ENCODE peak calls at places on chromosomes 12 and 14, in ten cellular contexts. V is H9; Q is ascending aorta; Z is tibial artery; K is neuronal stem cell; S is HepG2; U is fibroblast of lung; P is mesendoderm; D is psoas muscle; O is CD8-positive, alpha-beta memory T cell. A is an unnamed sample.
A peak's percentile ranks its signal among the peaks of the same experiment; 100 is the strongest.

GRCh38 chr14:32230181-32230580 is 27.1 kb upstream of the RNU6-8 start:
- DNase-seq in U (no peak), Z (no peak), P (no peak), K (no peak), D (no peak), S (no peak), V (no peak), O (no peak), Q (no peak), A (no peak)

GRCh38 chr14:61549425-61549824 is 145.9 kb upstream of the HIF1A start:
- DNase-seq in Z (no peak), K (no peak), V (no peak), Q (no peak), D (no peak), P (no peak), U (peak; percentile 63), O (no peak), S (no peak), A (no peak)

GRCh38 chr12:121799842-121800693 is 3.7 kb upstream of the SETD1B start:
- DNase-seq in D (peak; percentile 97), K (no peak), V (peak; percentile 84), Z (peak; percentile 94), S (peak; percentile 84), Q (peak; percentile 69), O (peak; percentile 61), P (peak; percentile 92), U (peak; percentile 93), A (peak; percentile 55)

GRCh38 chr14:72716471-72716870 is 177.4 kb downstream of the DPF3 start:
- DNase-seq in S (no peak), K (no peak), O (no peak), U (no peak), Q (no peak), Z (no peak), P (no peak), D (no peak), V (no peak), A (no peak)

GRCh38 chr14:72643317-72643801 is 250.5 kb downstream of the DPF3 start:
- DNase-seq in V (no peak), U (peak; percentile 96), D (peak; percentile 55), S (no peak), O (no peak), P (peak; percentile 72), Z (peak; percentile 35), Q (no peak), K (no peak), A (no peak)

GRCh38 chr12:19971396-19971802 is 396.9 kb upstream of the PDE3A start:
- DNase-seq in Q (no peak), V (peak; percentile 89), P (peak; percentile 93), S (peak; percentile 5), K (peak; percentile 18), O (no peak), Z (no peak), D (no peak), U (peak; percentile 20), A (no peak)

GRCh38 chr14:82420874-82421273 is 887.2 kb upstream of the SEL1L start:
- DNase-seq in Z (no peak), D (no peak), P (no peak), V (no peak), U (no peak), O (no peak), Q (no peak), S (no peak), K (no peak), A (no peak)

GRCh38 chr14:71852201-71852600 is 80.0 kb upstream of the RGS6 start:
- DNase-seq in O (no peak), P (peak; percentile 82), S (no peak), Q (no peak), V (no peak), D (no peak), U (no peak), Z (no peak), K (peak; percentile 3), A (no peak)

GRCh38 chr14:79051009-79051710 is 881.0 kb downstream of the NRXN3 start:
- DNase-seq in O (no peak), Q (no peak), V (no peak), K (no peak), Z (no peak), U (no peak), D (no peak), P (no peak), S (no peak), A (no peak)

GRCh38 chr12:98709022-98709421 is 63.9 kb downstream of the APAF1 start:
- DNase-seq in D (no peak), V (no peak), U (no peak), K (no peak), Q (no peak), Z (no peak), S (no peak), O (no peak), P (no peak), A (no peak)

GRCh38 chr14:99258341-99258781 is 13.6 kb downstream of the BCL11B start:
- DNase-seq in Z (no peak), P (no peak), U (no peak), V (no peak), D (no peak), S (no peak), K (no peak), Q (no peak), O (peak; percentile 21), A (no peak)

GRCh38 chr14:93981316-93981715 is 4.9 kb upstream of the ASB2 start:
- DNase-seq in Q (no peak), D (no peak), Z (no peak), V (no peak), K (no peak), P (no peak), S (no peak), U (no peak), O (no peak), A (no peak)

GRCh38 chr12:71183018-71183417 is 25.2 kb upstream of the TSPAN8 start:
- DNase-seq in P (no peak), S (no peak), U (peak; percentile 40), V (no peak), Z (peak; percentile 39), O (no peak), Q (no peak), D (no peak), K (no peak), A (no peak)

DNA sequence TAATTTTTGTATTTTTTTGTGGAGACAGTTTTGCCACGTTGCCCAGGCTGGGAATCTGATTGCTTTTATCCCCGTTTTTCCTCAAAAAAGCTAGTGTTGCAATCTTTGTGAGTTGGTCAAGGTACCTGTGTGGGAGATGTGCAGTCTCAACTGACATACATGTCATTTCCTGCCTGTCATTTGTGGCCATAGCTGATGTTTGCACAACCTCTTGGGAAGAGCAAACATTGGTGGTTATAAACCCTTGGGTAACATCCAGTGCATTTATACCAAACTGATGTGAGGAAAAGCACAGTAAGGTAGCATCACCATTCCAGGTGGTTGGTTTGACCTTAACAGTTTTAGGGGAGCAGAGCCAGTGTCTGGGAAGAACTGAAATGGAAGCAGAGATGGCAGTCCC is 54.7 kb downstream of the ATG14 start:
- DNase-seq in D (no peak), U (no peak), Q (no peak), P (no peak), S (peak; percentile 76), O (no peak), Z (no peak), V (no peak), K (no peak), A (no peak)
- H3K27ac ChIP-seq in D (no peak overlapping the region), U (no peak overlapping the region), Q (no peak overlapping the region), P (no peak overlapping the region), S (no peak overlapping the region), O (no peak overlapping the region), Z (no peak overlapping the region), V (no peak overlapping the region), K (no peak overlapping the region), A (no peak overlapping the region)

GRCh38 chr12:12796928-12797788 is 11.7 kb downstream of the APOLD1 start:
- DNase-seq in K (no peak), V (no peak), Q (no peak), D (no peak), S (no peak), O (no peak), P (no peak), Z (no peak), U (no peak), A (no peak)
- H3K4me1 ChIP-seq in K (peaks cover 13% of the 10 kb centered on the region), V (no peaks in the 10 kb centered on the region), Q (no peaks in the 10 kb centered on the region), D (peaks cover 4% of the 10 kb centered on the region), S (peaks cover 3% of the 10 kb centered on the region), O (no peaks in the 10 kb centered on the region), P (no peaks in the 10 kb centered on the region), Z (peaks cover 3% of the 10 kb centered on the region), U (peaks cover 3% of the 10 kb centered on the region), A (no peaks in the 10 kb centered on the region)

GRCh38 chr12:52658196-52658595 is 6.2 kb upstream of the KRT2 start:
- DNase-seq in O (no peak), Q (no peak), S (no peak), V (peak; percentile 14), D (no peak), Z (no peak), K (no peak), U (no peak), P (no peak), A (no peak)
- H3K27me3 ChIP-seq in O (no peaks in the 10 kb centered on the region), Q (no peaks in the 10 kb centered on the region), S (peaks cover 34% of the 10 kb centered on the region), V (no peaks in the 10 kb centered on the region), D (peaks cover 20% of the 10 kb centered on the region), Z (no peaks in the 10 kb centered on the region), K (peaks cover 8% of the 10 kb centered on the region), U (peaks cover 4% of the 10 kb centered on the region), P (no peaks in the 10 kb centered on the region), A (no peaks in the 10 kb centered on the region)

GRCh38 chr12:124465473-124465872 is 101.9 kb downstream of the NCOR2 start:
- DNase-seq in Z (no peak), S (no peak), D (no peak), P (no peak), U (no peak), O (no peak), V (no peak), K (no peak), Q (no peak), A (no peak)
- H3K27ac ChIP-seq in Z (no peak overlapping the region), S (no peak overlapping the region), D (peak overlapping the region; percentile 58), P (no peak overlapping the region), U (peak overlapping the region; percentile 29), O (peak overlapping the region; percentile 59), V (no peak overlapping the region), K (no peak overlapping the region), Q (no peak overlapping the region), A (peak overlapping the region; percentile 58)

GRCh38 chr14:24144451-24144850 is 2.0 kb downstream of the PSME2 start:
- DNase-seq in P (no peak), Z (no peak), U (no peak), Q (no peak), K (no peak), V (no peak), O (no peak), D (no peak), S (no peak), A (no peak)
- H3K4me1 ChIP-seq in P (peaks cover 10% of the 10 kb centered on the region), Z (peaks cover 46% of the 10 kb centered on the region), U (peaks cover 10% of the 10 kb centered on the region), Q (peaks cover 26% of the 10 kb centered on the region), K (peaks cover 19% of the 10 kb centered on the region), V (no peaks in the 10 kb centered on the region), O (peaks cover 51% of the 10 kb centered on the region), D (peaks cover 49% of the 10 kb centered on the region), S (peaks cover 63% of the 10 kb centered on the region), A (peaks cover 46% of the 10 kb centered on the region)

DNA sequence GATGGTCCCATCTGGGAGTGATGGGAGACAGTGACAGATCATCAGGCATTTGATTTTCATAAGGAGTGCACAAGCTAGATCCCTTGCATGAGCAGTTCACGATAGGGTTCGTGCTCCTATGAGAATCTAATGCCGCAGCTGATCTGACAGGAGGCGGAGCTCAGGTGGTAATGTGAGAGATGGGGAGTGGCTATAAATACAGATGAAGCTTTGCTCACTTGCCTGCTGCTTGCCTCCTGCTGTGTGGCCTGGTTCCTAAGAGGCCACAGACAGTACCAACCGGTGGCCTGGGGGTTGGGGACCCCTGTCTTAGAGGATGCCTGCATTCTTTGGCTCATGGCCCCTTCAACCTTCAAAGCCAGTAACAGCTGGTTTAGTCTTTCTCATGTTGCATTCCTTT is 130.3 kb downstream of the PTPN11 start:
- DNase-seq in K (no peak), V (no peak), P (no peak), Q (no peak), Z (no peak), S (no peak), U (no peak), O (no peak), D (no peak), A (no peak)
- H3K27me3 ChIP-seq in K (no peaks in the 10 kb centered on the region), V (no peaks in the 10 kb centered on the region), P (no peaks in the 10 kb centered on the region), Q (no peaks in the 10 kb centered on the region), Z (no peaks in the 10 kb centered on the region), S (peaks cover 2% of the 10 kb centered on the region), U (no peaks in the 10 kb centered on the region), O (no peaks in the 10 kb centered on the region), D (peaks cover 3% of the 10 kb centered on the region), A (no peaks in the 10 kb centered on the region)

A was measured in naive thymus-derived CD4-positive, alpha-beta T cell.